ENCODE peak calls at places on chromosomes 5 and 9, in eight cellular contexts. Q is body of pancreas; S is HCT116; E is heart right ventricle; F is Peyer's patch; X is CD8-positive, alpha-beta T cell; U is A549; W is stomach. N is an unnamed sample.

GRCh38 chr5:51162245-51162644 is 221.0 kb upstream of the ISL1 start:
- DNase-seq in S (no peak), W (no peak), U (no peak), F (no peak), Q (no peak), E (no peak), X (no peak), N (no peak)

GRCh38 chr5:56733580-56733979 is 81.8 kb upstream of the MAP3K1 start:
- DNase-seq in W (no peak), F (no peak), Q (no peak), E (no peak), X (no peak), U (no peak), S (no peak), N (no peak)

GRCh38 chr9:74953235-74953741 is 576 bp upstream of the C9orf40 start:
- DNase-seq in S (no peak), E (peak; percentile 5), W (no peak), Q (no peak), U (no peak), F (no peak), X (no peak), N (no peak)

GRCh38 chr5:103428411-103428871 is 134.1 kb downstream of the NUDT12 start:
- DNase-seq in X (no peak), Q (peak; percentile 73), S (no peak), U (no peak), W (peak; percentile 40), F (no peak), E (peak; percentile 27), N (no peak)

GRCh38 chr5:6568383-6568782 is 64.5 kb downstream of the NSUN2 start:
- DNase-seq in E (peak; percentile 53), F (no peak), U (no peak), Q (no peak), W (no peak), S (no peak), X (no peak), N (no peak)

GRCh38 chr9:120388000-120388855 is 191.7 kb downstream of the CDK5RAP2 start:
- DNase-seq in Q (no peak), F (no peak), S (no peak), W (no peak), U (no peak), X (no peak), E (peak; percentile 49), N (no peak)

GRCh38 chr5:33901176-33901575 is 9.4 kb upstream of the ADAMTS12 start:
- DNase-seq in Q (no peak), U (no peak), S (no peak), X (no peak), F (no peak), E (no peak), W (no peak), N (no peak)

GRCh38 chr5:151315998-151316597 is 12.5 kb upstream of the SLC36A3 start:
- DNase-seq in U (peak; percentile 62), E (peak; percentile 75), Q (peak; percentile 85), X (peak; percentile 9), S (peak; percentile 37), F (peak; percentile 61), W (peak; percentile 85), N (no peak)

GRCh38 chr9:33446507-33447403 is 638 bp downstream of the AQP3 start:
- DNase-seq in Q (peak; percentile 78), F (peak; percentile 42), E (peak; percentile 48), X (peak; percentile 50), U (peak; percentile 36), S (no peak), W (peak; percentile 52), N (no peak)

GRCh38 chr5:14777187-14777586 is 94.4 kb downstream of the ANKH start:
- DNase-seq in W (no peak), U (no peak), Q (no peak), E (no peak), X (no peak), S (no peak), F (no peak), N (no peak)

GRCh38 chr9:86968258-86968920 is 21.1 kb upstream of the GAS1 start:
- DNase-seq in X (no peak), E (no peak), W (no peak), S (no peak), U (no peak), F (no peak), Q (no peak), N (no peak)

GRCh38 chr5:91225848-91226686 is 157.1 kb downstream of the ARRDC3 start:
- DNase-seq in U (peak; percentile 59), S (peak; percentile 59), X (peak; percentile 55), W (peak; percentile 64), Q (peak; percentile 64), E (no peak), F (peak; percentile 38), N (no peak)

GRCh38 chr9:84139296-84140100 is 158.9 kb downstream of the RMI1 start:
- DNase-seq in U (peak; percentile 12), Q (peak; percentile 50), W (peak; percentile 79), E (peak; percentile 59), F (no peak), S (no peak), X (no peak), N (no peak)

GRCh38 chr5:57887851-57888621 is 405.4 kb upstream of the ACTBL2 start:
- DNase-seq in X (no peak), Q (peak; percentile 70), S (peak; percentile 61), E (peak; percentile 69), W (peak; percentile 34), U (peak; percentile 85), F (no peak), N (no peak)

GRCh38 chr5:158456241-158456640 is 597.3 kb upstream of the CLINT1 start:
- DNase-seq in S (no peak), U (no peak), Q (no peak), F (no peak), X (no peak), E (no peak), W (no peak), N (no peak)

GRCh38 chr5:158450761-158451160 is 591.8 kb upstream of the CLINT1 start:
- DNase-seq in F (no peak), Q (no peak), X (no peak), W (no peak), E (no peak), S (no peak), U (no peak), N (no peak)

GRCh38 chr5:158451203-158451982 is 592.4 kb upstream of the CLINT1 start:
- DNase-seq in F (no peak), W (no peak), E (peak; percentile 72), U (no peak), X (no peak), S (no peak), Q (peak; percentile 46), N (no peak)

GRCh38 chr5:158456756-158457155 is 597.8 kb upstream of the CLINT1 start:
- DNase-seq in Q (peak; percentile 27), U (peak; percentile 7), E (no peak), F (no peak), W (no peak), X (no peak), S (no peak), N (no peak)

DNA sequence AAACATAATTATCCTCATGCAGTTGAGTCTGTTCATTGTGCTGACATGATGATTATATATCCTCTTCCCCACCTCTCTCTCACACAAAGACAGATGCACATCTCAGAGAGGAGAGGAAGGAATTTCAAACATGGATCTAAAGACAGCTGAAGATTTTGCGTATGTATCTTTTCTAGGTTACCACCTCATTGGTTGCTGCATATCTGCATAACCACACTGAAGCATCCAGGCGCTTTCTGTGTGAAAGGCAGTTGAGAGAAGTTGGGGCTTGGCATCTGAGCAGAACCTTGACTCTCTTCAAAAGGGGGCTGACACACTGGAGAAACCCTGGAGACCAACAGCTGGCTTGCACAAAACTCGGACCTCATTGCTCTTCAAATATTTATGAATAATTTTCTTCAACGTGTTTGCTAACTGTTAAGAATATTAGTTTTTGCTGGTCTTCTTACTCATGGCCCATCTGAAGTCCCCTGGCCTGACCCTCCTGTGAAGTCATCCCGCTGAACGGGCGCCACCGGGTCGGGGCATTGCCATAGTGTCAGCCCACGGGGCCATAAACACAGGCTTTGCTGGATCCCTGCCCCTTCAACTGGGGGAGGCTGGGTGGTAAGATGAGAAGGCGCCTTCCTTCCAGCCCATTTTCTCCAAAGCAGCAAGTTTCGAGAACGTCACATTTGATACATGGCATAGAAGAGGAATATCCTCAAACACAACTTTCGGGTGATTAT is 593.2 kb upstream of the CLINT1 start:
- DNase-seq in S (no peak), Q (no peak), U (no peak), F (no peak), W (no peak), E (no peak), X (no peak), N (no peak)
- H3K4me3 ChIP-seq in S (no peak overlapping the region), Q (no peak overlapping the region), U (no peak overlapping the region), F (no peak overlapping the region), W (no peak overlapping the region), E (no peak overlapping the region), X (no peak overlapping the region), N (no peak overlapping the region)

GRCh38 chr5:134148316-134148715 is 28.4 kb downstream of the SKP1 start:
- DNase-seq in U (no peak), E (no peak), W (peak; percentile 21), X (no peak), F (peak; percentile 14), Q (no peak), S (no peak), N (no peak)

GRCh38 chr5:134145779-134146581 is 30.8 kb downstream of the SKP1 start:
- DNase-seq in W (peak; percentile 84), Q (peak; percentile 73), U (peak; percentile 80), F (peak; percentile 83), X (peak; percentile 79), E (peak; percentile 75), S (peak; percentile 57), N (no peak)

GRCh38 chr5:134148986-134149539 is 27.7 kb downstream of the SKP1 start:
- DNase-seq in S (no peak), F (peak; percentile 14), W (no peak), E (no peak), U (no peak), X (no peak), Q (no peak), N (no peak)

GRCh38 chr5:134145061-134145757 is 30.7 kb downstream of the TCF7 start:
- DNase-seq in Q (no peak), U (no peak), X (no peak), F (no peak), S (no peak), E (no peak), W (no peak), N (no peak)

GRCh38 chr5:134146651-134147544 is 29.9 kb downstream of the SKP1 start:
- DNase-seq in F (peak; percentile 14), S (no peak), Q (no peak), U (no peak), W (no peak), E (no peak), X (no peak), N (no peak)
- H3K27ac ChIP-seq in F (no peak overlapping the region), S (no peak overlapping the region), Q (no peak overlapping the region), U (no peak overlapping the region), W (no peak overlapping the region), E (no peak overlapping the region), X (no peak overlapping the region), N (no peak overlapping the region)

GRCh38 chr5:80192507-80193241 is 63.2 kb downstream of the SERINC5 start:
- DNase-seq in S (no peak), E (peak; percentile 52), F (no peak), Q (peak; percentile 27), U (peak; percentile 5), X (no peak), W (no peak), N (no peak)
- H3K4me3 ChIP-seq in S (no peak overlapping the region), E (no peak overlapping the region), F (no peak overlapping the region), Q (no peak overlapping the region), U (no peak overlapping the region), X (peak overlapping the region; percentile 34), W (no peak overlapping the region), N (peak overlapping the region; percentile 25)

DNA sequence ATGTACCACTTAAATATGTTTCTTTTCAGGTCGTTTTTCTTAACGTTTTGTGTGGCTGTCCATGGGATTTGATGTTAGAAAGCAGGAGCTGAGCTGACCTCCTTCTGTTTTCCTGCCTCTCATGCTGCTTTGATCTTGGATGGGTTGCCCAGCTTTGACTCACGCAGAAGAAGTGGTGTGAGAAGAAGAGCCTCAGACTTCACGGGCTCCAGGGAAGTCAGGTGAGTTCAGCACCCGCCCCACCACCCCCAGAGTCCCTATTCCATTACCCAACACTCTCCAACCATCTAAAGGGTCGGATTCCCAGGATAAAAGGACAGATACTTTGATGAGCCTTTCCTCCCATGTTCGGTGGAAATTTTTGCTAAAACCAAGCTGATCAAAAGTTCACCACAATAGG is 373.4 kb downstream of the IRX2 start:
- DNase-seq in E (no peak), F (no peak), Q (no peak), S (no peak), W (no peak), X (no peak), U (no peak), N (no peak)
- H3K27ac ChIP-seq in E (no peak overlapping the region), F (no peak overlapping the region), Q (no peak overlapping the region), S (no peak overlapping the region), W (no peak overlapping the region), X (no peak overlapping the region), U (no peak overlapping the region), N (no peak overlapping the region)